ENCODE peak calls at places on chromosomes 16 and 17, in ten cellular contexts. X is A549, N is prostate gland, H is GM12878, R is esophagus squamous epithelium, K is stomach, O is Peyer's patch, V is heart left ventricle, A is body of pancreas, C is IMR-90. P is an unnamed sample.

GRCh38 chr16:1978476-1979120 is 2.7 kb downstream of the NOXO1 start:
- DNase-seq in X (no peak), N (peak), H (no peak), R (no peak), K (no peak), O (no peak), V (no peak), A (no peak), C (no peak), P (no peak)

GRCh38 chr17:18004901-18005305 is 32.2 kb downstream of the DRC3 start:
- DNase-seq in X (no peak), N (no peak), H (no peak), R (no peak), K (no peak), O (no peak), V (no peak), A (no peak), C (no peak), P (no peak)

GRCh38 chr17:42578282-42578869 is 847 bp upstream of the PSMC3IP start:
- DNase-seq in X (peak), N (peak), H (peak), R (no peak), K (peak), O (peak), V (peak), A (peak), C (peak), P (peak)

GRCh38 chr17:57541472-57542394 is 203.4 kb downstream of the CCDC182 start:
- DNase-seq in X (peak), N (no peak), H (no peak), R (no peak), K (no peak), O (no peak), V (peak), A (peak), C (peak), P (no peak)

GRCh38 chr16:80985611-80986010 is 21.1 kb downstream of the CMC2 start:
- DNase-seq in X (no peak), N (no peak), H (no peak), R (no peak), K (no peak), O (no peak), V (no peak), A (no peak), C (no peak), P (no peak)

GRCh38 chr17:41695954-41696720 is 7.5 kb downstream of the EIF1 start:
- DNase-seq in X (peak), N (no peak), H (no peak), R (no peak), K (peak), O (peak), V (peak), A (peak), C (peak), P (peak)

GRCh38 chr16:10601444-10602401 is 21.3 kb upstream of the EMP2 start:
- DNase-seq in X (peak), N (peak), H (no peak), R (no peak), K (no peak), O (no peak), V (peak), A (no peak), C (no peak), P (no peak)

GRCh38 chr16:68985855-68986254 is 119.6 kb upstream of the HAS3 start:
- DNase-seq in X (peak), N (no peak), H (no peak), R (no peak), K (no peak), O (no peak), V (no peak), A (no peak), C (peak), P (no peak)

GRCh38 chr17:76077582-76078110 is 1.3 kb upstream of the ZACN start:
- DNase-seq in X (no peak), N (no peak), H (no peak), R (no peak), K (no peak), O (no peak), V (no peak), A (peak), C (no peak), P (no peak)

GRCh38 chr16:84618428-84619102 is 687 bp upstream of the COTL1 start:
- DNase-seq in X (peak), N (no peak), H (no peak), R (no peak), K (no peak), O (no peak), V (peak), A (peak), C (peak), P (no peak)

GRCh38 chr17:75078097-75079022 is 9.4 kb upstream of the SLC16A5 start:
- DNase-seq in X (peak), N (no peak), H (peak), R (no peak), K (no peak), O (no peak), V (no peak), A (peak), C (peak), P (no peak)

GRCh38 chr17:77865109-77865611 is 93.3 kb upstream of the TNRC6C start:
- DNase-seq in X (no peak), N (no peak), H (no peak), R (no peak), K (no peak), O (no peak), V (peak), A (no peak), C (no peak), P (peak)

GRCh38 chr16:88831838-88832237 is 20.1 kb upstream of the APRT start:
- DNase-seq in X (no peak), N (no peak), H (no peak), R (no peak), K (no peak), O (no peak), V (no peak), A (no peak), C (no peak), P (no peak)

GRCh38 chr16:49630783-49631182 is 225.1 kb downstream of the ZNF423 start:
- DNase-seq in X (no peak), N (no peak), H (no peak), R (no peak), K (no peak), O (no peak), V (no peak), A (no peak), C (no peak), P (no peak)

GRCh38 chr17:37605081-37605480 is 4.1 kb downstream of the SYNRG start:
- DNase-seq in X (no peak), N (no peak), H (no peak), R (no peak), K (no peak), O (no peak), V (no peak), A (no peak), C (peak), P (no peak)

GRCh38 chr17:21299981-21300600 is 15.6 kb downstream of the MAP2K3 start:
- DNase-seq in X (no peak), N (no peak), H (no peak), R (no peak), K (no peak), O (no peak), V (peak), A (no peak), C (no peak), P (no peak)

GRCh38 chr16:11564046-11564926 is 22.4 kb downstream of the LITAF start:
- DNase-seq in X (no peak), N (no peak), H (no peak), R (no peak), K (no peak), O (no peak), V (no peak), A (no peak), C (no peak), P (no peak)

GRCh38 chr16:73714976-73715375 is 581.6 kb upstream of the PSMD7 start:
- DNase-seq in X (no peak), N (no peak), H (no peak), R (no peak), K (no peak), O (no peak), V (no peak), A (no peak), C (no peak), P (no peak)

GRCh38 chr17:77741109-77741508 is 217.4 kb upstream of the TNRC6C start:
- DNase-seq in X (peak), N (no peak), H (no peak), R (no peak), K (no peak), O (peak), V (no peak), A (no peak), C (no peak), P (no peak)

DNA sequence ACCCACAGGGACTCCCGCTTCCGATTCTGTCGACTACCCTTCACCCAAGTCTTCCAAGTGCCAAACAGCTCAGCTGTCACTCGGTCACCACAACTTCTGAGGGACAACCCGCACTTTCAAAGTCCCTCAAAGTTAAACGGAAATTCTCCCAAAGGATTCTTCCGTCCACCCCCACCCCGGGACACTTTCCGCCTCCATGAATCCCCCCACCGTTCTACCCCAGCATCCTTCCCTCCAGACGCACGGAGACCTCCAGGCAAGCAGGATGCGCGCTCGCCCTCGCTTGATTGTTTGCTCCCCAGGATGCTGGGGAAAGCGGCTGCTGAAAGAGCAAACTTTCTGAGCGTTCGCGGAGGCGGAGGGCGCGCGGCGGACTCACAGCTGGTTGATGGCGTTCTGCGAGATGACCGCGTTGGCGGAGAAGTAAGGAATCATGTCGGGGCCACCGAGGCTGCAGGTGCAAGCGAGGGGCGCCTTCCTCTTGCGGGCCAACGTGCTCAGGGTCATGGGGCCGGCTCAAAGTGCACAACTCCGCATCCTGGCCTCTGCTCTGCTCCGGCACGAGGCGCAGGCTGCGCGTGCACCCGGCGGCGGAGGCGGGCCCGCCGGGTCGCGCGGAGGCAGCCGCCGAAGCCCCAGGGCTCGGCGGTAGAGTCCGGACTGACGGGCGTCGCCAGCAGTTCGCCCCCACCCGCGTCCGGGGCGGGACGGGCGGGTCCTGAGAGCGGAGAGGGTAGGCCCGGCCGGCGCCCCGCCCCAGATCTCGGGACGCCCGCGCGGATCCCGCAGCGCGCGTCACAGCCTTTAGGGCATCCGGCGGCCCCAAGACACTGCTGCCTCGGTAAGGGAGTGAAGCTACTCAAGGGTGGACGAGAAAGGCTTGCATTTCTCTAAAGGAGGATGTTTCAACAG is 138.3 kb upstream of the CORO6 start:
- DNase-seq in X (peak), N (peak), H (peak), R (peak), K (peak), O (peak), V (peak), A (peak), C (peak), P (peak)
- TF ChIP-seq POLR2A in X (peak), N (peak), H (peak), R (no peak), K (no peak), O (peak), V (peak), A (no peak), C (peak), P (peak)

GRCh38 chr16:67404740-67405226 is 11.5 kb upstream of the TPPP3 start:
- DNase-seq in X (no peak), N (peak), H (no peak), R (no peak), K (peak), O (no peak), V (no peak), A (peak), C (no peak), P (no peak)
- H3K27ac ChIP-seq in X (no peak), N (peak), H (no peak), R (peak), K (peak), O (no peak), V (no peak), A (peak), C (no peak), P (no peak)

GRCh38 chr17:80372922-80373570 is 41.9 kb upstream of the ENDOV start:
- DNase-seq in X (no peak), N (no peak), H (no peak), R (no peak), K (no peak), O (no peak), V (no peak), A (no peak), C (no peak), P (no peak)

GRCh38 chr17:80371196-80371595 is 43.8 kb upstream of the ENDOV start:
- DNase-seq in X (no peak), N (no peak), H (no peak), R (no peak), K (no peak), O (no peak), V (no peak), A (no peak), C (no peak), P (no peak)

GRCh38 chr17:80374732-80375118 is 40.2 kb upstream of the ENDOV start:
- DNase-seq in X (no peak), N (no peak), H (no peak), R (no peak), K (no peak), O (no peak), V (no peak), A (no peak), C (no peak), P (no peak)

GRCh38 chr17:80374039-80374731 is 40.8 kb upstream of the ENDOV start:
- DNase-seq in X (no peak), N (no peak), H (no peak), R (no peak), K (no peak), O (no peak), V (no peak), A (no peak), C (no peak), P (peak)

DNA sequence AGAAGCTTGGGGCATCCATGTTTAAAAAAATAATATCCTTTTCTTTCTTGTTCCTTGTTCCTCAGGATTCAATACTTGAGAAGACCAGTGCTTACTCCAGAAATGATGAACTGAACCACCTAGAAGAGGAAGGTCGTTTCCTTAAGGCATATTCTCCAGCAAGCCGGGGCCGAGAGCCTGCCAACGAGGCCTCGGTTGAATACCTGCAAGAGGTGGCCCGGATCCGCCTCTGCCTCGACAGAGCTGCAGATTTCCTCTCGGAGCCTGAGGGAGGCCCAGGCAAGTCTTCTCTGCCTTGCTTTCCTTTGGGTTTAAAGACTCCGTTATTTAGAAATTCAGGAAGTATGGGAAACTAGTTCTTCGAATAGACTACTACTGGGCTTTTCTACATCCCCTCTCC is 42.5 kb upstream of the ENDOV start:
- DNase-seq in X (no peak), N (no peak), H (no peak), R (no peak), K (no peak), O (no peak), V (no peak), A (no peak), C (no peak), P (no peak)
- H3K4me3 ChIP-seq in X (no peak), N (no peak), H (no peak), R (no peak), K (no peak), O (no peak), V (no peak), A (no peak), C (no peak), P (no peak)

GRCh38 chr16:27446721-27447120 is 44.7 kb downstream of the IL21R start:
- DNase-seq in X (no peak), N (no peak), H (no peak), R (no peak), K (no peak), O (peak), V (peak), A (no peak), C (no peak), P (no peak)
- TF ChIP-seq POLR2A in X (no peak), N (no peak), H (peak), R (no peak), K (no peak), O (no peak), V (no peak), A (no peak), C (no peak), P (no peak)

GRCh38 chr17:7437369-7437863 is 1.9 kb upstream of the FGF11 start:
- DNase-seq in X (no peak), N (no peak), H (no peak), R (no peak), K (no peak), O (no peak), V (peak), A (no peak), C (no peak), P (no peak)

GRCh38 chr17:7438656-7439460 is 454 bp upstream of the FGF11 start:
- DNase-seq in X (no peak), N (no peak), H (no peak), R (no peak), K (no peak), O (no peak), V (no peak), A (no peak), C (no peak), P (no peak)

GRCh38 chr17:7438050-7438614 is 1.2 kb upstream of the FGF11 start:
- DNase-seq in X (no peak), N (peak), H (no peak), R (no peak), K (peak), O (peak), V (peak), A (peak), C (no peak), P (peak)

GRCh38 chr17:7436556-7437368 is 1.5 kb downstream of the TMEM102 start:
- DNase-seq in X (peak), N (peak), H (no peak), R (no peak), K (peak), O (peak), V (peak), A (peak), C (peak), P (peak)

DNA sequence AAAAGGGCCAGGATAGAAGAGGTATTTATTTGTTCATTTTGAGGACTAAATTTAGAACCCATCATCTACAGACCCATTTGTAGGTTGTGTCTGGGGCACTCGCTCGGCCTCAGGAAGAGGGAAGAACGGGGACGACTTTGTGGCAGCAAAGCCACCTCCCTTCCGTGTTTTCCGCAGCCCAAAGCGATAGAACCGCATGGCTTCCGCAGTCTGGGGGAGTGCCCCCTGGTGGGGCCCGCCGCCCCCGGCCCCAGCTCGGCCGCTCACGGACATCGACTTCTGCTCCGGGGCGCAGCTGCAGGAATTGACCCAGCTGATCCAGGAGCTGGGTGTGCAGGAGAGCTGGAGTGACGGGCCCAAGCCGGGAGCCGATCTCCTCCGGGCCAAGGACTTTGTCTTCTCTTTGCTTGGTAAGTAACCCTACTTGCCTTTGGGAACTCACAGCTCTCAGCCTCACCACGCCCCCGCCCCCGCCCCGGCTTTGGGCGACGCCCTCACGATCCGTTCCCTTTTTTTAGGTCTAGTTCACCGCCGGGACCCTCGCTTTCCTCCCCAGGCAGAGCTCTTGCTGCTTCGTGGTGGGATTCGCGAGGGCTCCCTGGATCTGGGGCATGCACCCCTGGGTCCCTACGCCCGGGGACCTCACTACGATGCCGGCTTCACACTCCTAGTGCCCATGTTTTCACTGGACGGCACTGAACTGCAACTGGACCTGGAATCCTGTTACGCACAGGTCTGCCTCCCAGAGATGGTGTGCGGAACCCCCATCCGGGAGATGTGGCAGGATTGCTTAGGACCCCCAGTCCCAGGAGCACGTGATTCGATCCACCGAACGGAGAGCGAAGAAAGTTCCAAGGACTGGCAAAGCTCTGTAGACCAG is 681 bp downstream of the TMEM102 start:
- DNase-seq in X (peak), N (peak), H (no peak), R (no peak), K (peak), O (peak), V (peak), A (peak), C (no peak), P (peak)
- H3K27ac ChIP-seq in X (peak), N (peak), H (peak), R (peak), K (peak), O (peak), V (peak), A (peak), C (no peak), P (peak)

GRCh38 chr17:38608648-38609047 is 2.9 kb upstream of the SRCIN1 start:
- DNase-seq in X (no peak), N (peak), H (no peak), R (no peak), K (peak), O (no peak), V (no peak), A (peak), C (no peak), P (peak)
- H3K4me3 ChIP-seq in X (no peak), N (no peak), H (no peak), R (no peak), K (no peak), O (no peak), V (no peak), A (no peak), C (no peak), P (no peak)

GRCh38 chr16:64180136-64180900 is 941.5 kb downstream of the CDH11 start:
- DNase-seq in X (no peak), N (no peak), H (no peak), R (no peak), K (no peak), O (no peak), V (no peak), A (no peak), C (no peak), P (no peak)
- TF ChIP-seq POLR2A in X (no peak), N (no peak), H (no peak), R (no peak), K (no peak), O (no peak), V (no peak), A (no peak), C (no peak), P (no peak)

GRCh38 chr17:40517286-40517662 is 15.9 kb upstream of the TNS4 start:
- DNase-seq in X (no peak), N (no peak), H (no peak), R (no peak), K (no peak), O (no peak), V (no peak), A (no peak), C (no peak), P (no peak)
- H3K27ac ChIP-seq in X (peak), N (no peak), H (peak), R (peak), K (no peak), O (peak), V (peak), A (no peak), C (no peak), P (no peak)

GRCh38 chr17:33288954-33289353 is 4.1 kb downstream of the ASIC2 start:
- DNase-seq in X (no peak), N (no peak), H (no peak), R (no peak), K (no peak), O (no peak), V (no peak), A (no peak), C (no peak), P (no peak)

GRCh38 chr17:33290156-33290697 is 2.9 kb downstream of the ASIC2 start:
- DNase-seq in X (no peak), N (no peak), H (no peak), R (no peak), K (no peak), O (no peak), V (no peak), A (no peak), C (no peak), P (no peak)

GRCh38 chr17:33292981-33293867 is at the start of gene ASIC2:
- DNase-seq in X (peak), N (no peak), H (no peak), R (no peak), K (no peak), O (no peak), V (no peak), A (peak), C (peak), P (no peak)

GRCh38 chr17:33292184-33292980 is 713 bp downstream of the ASIC2 start:
- DNase-seq in X (peak), N (no peak), H (no peak), R (no peak), K (no peak), O (no peak), V (no peak), A (no peak), C (peak), P (no peak)

GRCh38 chr17:33291248-33292183 is 1.6 kb downstream of the ASIC2 start:
- DNase-seq in X (peak), N (no peak), H (no peak), R (no peak), K (no peak), O (no peak), V (no peak), A (peak), C (peak), P (no peak)
- H3K4me3 ChIP-seq in X (peak), N (peak), H (no peak), R (peak), K (peak), O (peak), V (peak), A (no peak), C (peak), P (no peak)